ENCODE peak calls at places on chromosomes 6 and 20, in four cellular contexts. E is kidney, F is IMR-90, Y is pancreas. U is an unnamed sample.

GRCh38 chr6:145148392-145149175 is 586.7 kb downstream of the EPM2A start:
- DNase-seq in Y (no peak), E (no peak), F (peak), U (peak)

GRCh38 chr20:61548069-61548468 is 296.0 kb downstream of the CDH4 start:
- DNase-seq in F (no peak), E (peak), Y (no peak), U (no peak)

GRCh38 chr20:50350510-50351249 is 159.5 kb upstream of the PTPN1 start:
- DNase-seq in F (no peak), E (no peak), Y (peak), U (no peak)

GRCh38 chr20:1377984-1378742 is 14.7 kb downstream of the FKBP1A start:
- DNase-seq in Y (no peak), F (peak), E (no peak), U (peak)

GRCh38 chr6:116741571-116741970 is 23.9 kb downstream of the FAM162B start:
- DNase-seq in F (no peak), Y (no peak), E (no peak), U (no peak)

GRCh38 chr6:152096863-152097496 is 289.5 kb downstream of the ESR1 start:
- DNase-seq in Y (no peak), F (peak), E (no peak), U (peak)

GRCh38 chr6:12007915-12008286 is 4.2 kb upstream of the HIVEP1 start:
- DNase-seq in E (no peak), Y (no peak), F (no peak), U (no peak)

GRCh38 chr6:125165256-125165655 is 11.7 kb downstream of the TPD52L1 start:
- DNase-seq in F (peak), E (no peak), Y (no peak), U (no peak)

GRCh38 chr20:3784226-3784853 is 2.2 kb downstream of the CENPB start:
- DNase-seq in Y (no peak), F (no peak), E (peak), U (no peak)

GRCh38 chr6:154457046-154457713 is 53.3 kb downstream of the CNKSR3 start:
- DNase-seq in E (no peak), Y (no peak), F (peak), U (peak)

GRCh38 chr20:53899351-53900167 is 170.8 kb downstream of the BCAS1 start:
- DNase-seq in F (peak), Y (no peak), E (no peak), U (peak)

GRCh38 chr20:36519944-36520343 is 21.4 kb upstream of the MYL9 start:
- DNase-seq in E (no peak), F (peak), Y (no peak), U (no peak)

GRCh38 chr6:44771647-44772415 is 384.3 kb downstream of the CDC5L start:
- DNase-seq in E (no peak), Y (no peak), F (no peak), U (no peak)

GRCh38 chr6:119043265-119043664 is 35.2 kb downstream of the FAM184A start:
- DNase-seq in F (no peak), Y (no peak), E (no peak), U (no peak)

GRCh38 chr6:158662607-158663464 is 13.0 kb downstream of the SYTL3 start:
- DNase-seq in Y (no peak), E (no peak), F (peak), U (no peak)

GRCh38 chr20:13256606-13257005 is 35.5 kb downstream of the ISM1 start:
- DNase-seq in Y (no peak), E (no peak), F (no peak), U (no peak)

GRCh38 chr6:3403244-3404154 is 53.4 kb downstream of the SLC22A23 start:
- DNase-seq in E (no peak), Y (no peak), F (no peak), U (peak)

GRCh38 chr6:38350882-38351281 is 288.8 kb downstream of the BTBD9 start:
- DNase-seq in Y (no peak), E (no peak), F (peak), U (no peak)

GRCh38 chr6:99013145-99013544 is 65.4 kb upstream of the FBXL4 start:
- DNase-seq in F (peak), Y (no peak), E (no peak), U (peak)

GRCh38 chr6:159978291-159979135 is 9.6 kb downstream of the IGF2R start:
- DNase-seq in Y (no peak), E (no peak), F (no peak), U (peak)

GRCh38 chr20:1946762-1947534 is 46.9 kb downstream of the PDYN start:
- DNase-seq in Y (no peak), E (no peak), F (peak), U (peak)

GRCh38 chr20:59324441-59324840 is 24.0 kb downstream of the EDN3 start:
- DNase-seq in F (no peak), E (no peak), Y (no peak), U (no peak)

GRCh38 chr6:101126501-101126900 is 245.4 kb upstream of the ASCC3 start:
- DNase-seq in F (no peak), E (no peak), Y (no peak), U (no peak)

GRCh38 chr20:62523473-62524203 is 47.8 kb upstream of the GATA5 start:
- DNase-seq in E (no peak), Y (no peak), F (no peak), U (no peak)

GRCh38 chr6:24381476-24382219 is 21.1 kb upstream of the MRS2 start:
- DNase-seq in Y (no peak), E (no peak), F (no peak), U (no peak)

GRCh38 chr6:41222045-41222444 is 6.1 kb upstream of the TREML4 start:
- DNase-seq in Y (no peak), E (no peak), F (no peak), U (no peak)

GRCh38 chr6:41453232-41453631 is 92.9 kb upstream of the FOXP4 start:
- DNase-seq in F (no peak), E (peak), Y (no peak), U (no peak)

GRCh38 chr20:3165473-3166337 is 6.0 kb upstream of the FASTKD5 start:
- DNase-seq in E (peak), Y (no peak), F (peak), U (peak)

GRCh38 chr20:52076164-52076563 is 115.4 kb downstream of the ZFP64 start:
- DNase-seq in E (no peak), F (peak), Y (no peak), U (no peak)

GRCh38 chr6:15761045-15761502 is 98.2 kb upstream of the DTNBP1 start:
- DNase-seq in E (no peak), Y (no peak), F (no peak), U (no peak)

DNA sequence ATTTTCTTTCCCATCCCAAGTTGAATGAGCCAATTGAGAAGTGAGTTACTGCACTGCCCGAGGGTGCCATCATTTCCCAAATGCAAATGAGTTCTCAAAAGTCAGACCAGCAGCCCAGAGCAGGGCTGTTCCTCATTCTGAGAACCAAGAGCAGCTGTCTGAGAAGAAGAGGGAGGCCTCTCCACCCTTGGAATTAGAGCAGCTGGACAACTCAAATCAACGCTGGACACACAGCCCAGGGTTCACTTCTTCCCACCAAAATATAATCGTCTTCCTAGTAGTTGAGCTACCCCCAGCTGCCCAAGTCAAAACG is 4.6 kb upstream of the PREX1 start:
- DNase-seq in Y (no peak), F (no peak), E (no peak), U (no peak)
- H3K4me3 ChIP-seq in Y (no peak), F (no peak), E (no peak), U (no peak)

GRCh38 chr20:63953764-63954429 is 2.3 kb downstream of the UCKL1 start:
- DNase-seq in Y (no peak), E (no peak), F (no peak), U (no peak)
- H3K4me3 ChIP-seq in Y (no peak), E (no peak), F (no peak), U (no peak)

DNA sequence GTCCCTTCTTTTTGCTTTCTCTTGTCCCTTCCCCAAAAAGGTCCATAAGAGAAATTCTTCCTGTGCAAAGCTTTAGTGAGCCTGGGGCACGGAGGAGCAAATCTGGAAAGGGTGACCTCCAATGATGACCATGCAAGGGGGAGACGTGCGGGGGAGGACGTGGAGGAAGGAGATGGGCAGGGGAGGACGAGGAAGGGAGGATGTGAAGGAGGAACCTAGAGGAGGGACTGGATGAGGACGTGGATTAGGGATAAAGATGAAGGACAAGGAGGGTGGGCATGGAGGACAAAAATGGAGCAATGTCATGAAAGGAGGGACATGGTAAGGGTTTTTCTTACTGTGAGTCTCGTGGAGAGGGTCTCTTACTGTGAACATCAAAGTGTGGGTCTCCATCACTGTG is 139.5 kb downstream of the ERMARD start:
- DNase-seq in E (no peak), Y (peak), F (no peak), U (no peak)
- H3K4me3 ChIP-seq in E (no peak), Y (no peak), F (no peak), U (no peak)

DNA sequence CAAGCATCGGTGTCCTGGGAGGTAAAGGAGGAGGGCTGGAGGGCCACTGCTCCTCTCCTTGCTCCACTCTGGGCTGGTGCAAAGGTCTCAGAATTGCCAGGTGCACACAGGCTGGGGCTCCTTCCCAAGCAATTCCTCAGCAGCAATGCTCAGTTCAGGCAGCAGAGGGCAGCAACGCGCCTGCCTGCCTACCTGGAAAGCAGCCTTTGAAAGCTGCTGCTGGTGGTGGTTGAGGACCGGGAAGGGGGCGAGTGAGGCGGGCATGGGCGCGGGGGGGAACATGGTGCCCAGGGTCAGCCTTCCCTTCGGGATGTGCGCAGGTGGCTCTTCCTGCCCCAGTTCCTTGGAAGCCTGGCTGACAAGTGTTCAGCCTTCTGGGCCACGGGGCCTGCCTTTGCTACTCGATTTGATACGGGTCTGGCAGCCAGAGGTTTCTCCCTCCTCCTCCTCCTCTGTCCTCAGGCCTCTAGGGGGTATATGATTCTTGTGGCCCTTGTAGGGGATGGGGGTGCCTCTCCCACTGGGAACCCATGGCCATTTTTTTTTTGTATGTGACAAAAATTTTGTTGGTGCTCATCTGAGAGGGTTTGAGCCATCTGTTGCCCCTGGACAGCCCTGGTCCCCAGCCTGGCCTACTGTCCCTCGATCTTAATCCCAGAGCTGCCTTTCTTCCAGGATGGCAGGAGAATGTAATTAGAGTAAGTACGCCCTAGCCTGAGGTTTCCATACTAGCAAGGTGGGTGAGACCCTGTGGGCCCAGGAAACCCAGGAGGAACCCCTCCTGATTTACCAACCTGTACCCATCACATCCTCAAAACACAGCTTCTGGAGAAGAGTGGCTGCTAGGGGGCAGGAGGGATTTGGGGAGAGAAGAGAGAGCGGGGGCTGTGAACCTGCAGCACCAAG is 20.1 kb downstream of the MRPS18A start:
- DNase-seq in F (peak), E (peak), Y (peak), U (peak)
- H3K4me3 ChIP-seq in F (no peak), E (no peak), Y (no peak), U (no peak)

GRCh38 chr6:5752282-5752681 is 254.4 kb downstream of the NRN1 start:
- DNase-seq in Y (no peak), E (no peak), F (peak), U (peak)
- H3K4me3 ChIP-seq in Y (no peak), E (no peak), F (no peak), U (no peak)

U was measured in epithelial cell of esophagus.